ENCODE peak calls at places on chromosomes 13 and 19, in ten cellular contexts. One of them, this sample, is unnamed.

GRCh38 chr19:43618921-43619261 is 538 bp downstream of the ZNF428 start:
- DNase-seq in H54: no peak
- DNase-seq in stromal cell of bone marrow: no peak
- DNase-seq in activated CD4-positive, alpha-beta T cell treated with anti-CD3 and anti-CD28 coated beads, Interleukin-2, amount 50 U/mL, for 1 hour: peak
- DNase-seq in NCI-H1436 treated with DMSO at 0.1 percent for 48 hours: peak
- DNase-seq in HT1080: no peak
- DNase-seq in DMS53: no peak
- DNase-seq in ELF-1: no peak
- DNase-seq in SW480: peak
- DNase-seq in RWPE1: peak
- DNase-seq in this sample: peak

GRCh38 chr19:29858000-29858596 is 46.3 kb downstream of the CCNE1 start:
- DNase-seq in ELF-1: peak
- DNase-seq in stromal cell of bone marrow: no peak
- DNase-seq in HT1080: no peak
- DNase-seq in activated CD4-positive, alpha-beta T cell treated with anti-CD3 and anti-CD28 coated beads, Interleukin-2, amount 50 U/mL, for 1 hour: peak
- DNase-seq in RWPE1: no peak
- DNase-seq in SW480: peak
- DNase-seq in NCI-H1436 treated with DMSO at 0.1 percent for 48 hours: no peak
- DNase-seq in H54: no peak
- DNase-seq in DMS53: peak
- DNase-seq in this sample: no peak

GRCh38 chr19:20179946-20180345 is 12.9 kb downstream of the ZNF486 start:
- DNase-seq in activated CD4-positive, alpha-beta T cell treated with anti-CD3 and anti-CD28 coated beads, Interleukin-2, amount 50 U/mL, for 1 hour: no peak
- DNase-seq in NCI-H1436 treated with DMSO at 0.1 percent for 48 hours: no peak
- DNase-seq in stromal cell of bone marrow: no peak
- DNase-seq in DMS53: peak
- DNase-seq in H54: no peak
- DNase-seq in ELF-1: peak
- DNase-seq in HT1080: no peak
- DNase-seq in SW480: no peak
- DNase-seq in RWPE1: no peak
- DNase-seq in this sample: no peak

GRCh38 chr13:93262729-93263128 is 36.1 kb downstream of the GPC6 start:
- DNase-seq in NCI-H1436 treated with DMSO at 0.1 percent for 48 hours: no peak
- DNase-seq in SW480: no peak
- DNase-seq in stromal cell of bone marrow: peak
- DNase-seq in H54: peak
- DNase-seq in RWPE1: peak
- DNase-seq in activated CD4-positive, alpha-beta T cell treated with anti-CD3 and anti-CD28 coated beads, Interleukin-2, amount 50 U/mL, for 1 hour: no peak
- DNase-seq in DMS53: no peak
- DNase-seq in HT1080: peak
- DNase-seq in ELF-1: no peak
- DNase-seq in this sample: peak

GRCh38 chr13:40175639-40176038 is 490.8 kb downstream of the FOXO1 start:
- DNase-seq in RWPE1: no peak
- DNase-seq in ELF-1: no peak
- DNase-seq in DMS53: no peak
- DNase-seq in activated CD4-positive, alpha-beta T cell treated with anti-CD3 and anti-CD28 coated beads, Interleukin-2, amount 50 U/mL, for 1 hour: no peak
- DNase-seq in stromal cell of bone marrow: no peak
- DNase-seq in SW480: no peak
- DNase-seq in H54: no peak
- DNase-seq in NCI-H1436 treated with DMSO at 0.1 percent for 48 hours: no peak
- DNase-seq in HT1080: no peak
- DNase-seq in this sample: no peak

GRCh38 chr13:39600766-39601165 is 2.2 kb downstream of the LHFPL6 start:
- DNase-seq in SW480: no peak
- DNase-seq in stromal cell of bone marrow: no peak
- DNase-seq in RWPE1: no peak
- DNase-seq in NCI-H1436 treated with DMSO at 0.1 percent for 48 hours: no peak
- DNase-seq in HT1080: no peak
- DNase-seq in activated CD4-positive, alpha-beta T cell treated with anti-CD3 and anti-CD28 coated beads, Interleukin-2, amount 50 U/mL, for 1 hour: no peak
- DNase-seq in H54: no peak
- DNase-seq in DMS53: no peak
- DNase-seq in ELF-1: peak
- DNase-seq in this sample: no peak

GRCh38 chr13:93776936-93777335 is 550.3 kb downstream of the GPC6 start:
- DNase-seq in DMS53: no peak
- DNase-seq in SW480: no peak
- DNase-seq in activated CD4-positive, alpha-beta T cell treated with anti-CD3 and anti-CD28 coated beads, Interleukin-2, amount 50 U/mL, for 1 hour: no peak
- DNase-seq in ELF-1: no peak
- DNase-seq in NCI-H1436 treated with DMSO at 0.1 percent for 48 hours: no peak
- DNase-seq in H54: no peak
- DNase-seq in RWPE1: no peak
- DNase-seq in HT1080: peak
- DNase-seq in stromal cell of bone marrow: peak
- DNase-seq in this sample: no peak

GRCh38 chr19:33399745-33400681 is 26.5 kb downstream of the CEBPG start:
- DNase-seq in activated CD4-positive, alpha-beta T cell treated with anti-CD3 and anti-CD28 coated beads, Interleukin-2, amount 50 U/mL, for 1 hour: no peak
- DNase-seq in H54: no peak
- DNase-seq in DMS53: no peak
- DNase-seq in ELF-1: no peak
- DNase-seq in NCI-H1436 treated with DMSO at 0.1 percent for 48 hours: no peak
- DNase-seq in RWPE1: no peak
- DNase-seq in HT1080: no peak
- DNase-seq in stromal cell of bone marrow: no peak
- DNase-seq in SW480: no peak
- DNase-seq in this sample: no peak

GRCh38 chr19:49767380-49767779 is 579 bp downstream of the AP2A1 start:
- DNase-seq in H54: no peak
- DNase-seq in HT1080: no peak
- DNase-seq in ELF-1: no peak
- DNase-seq in activated CD4-positive, alpha-beta T cell treated with anti-CD3 and anti-CD28 coated beads, Interleukin-2, amount 50 U/mL, for 1 hour: no peak
- DNase-seq in NCI-H1436 treated with DMSO at 0.1 percent for 48 hours: no peak
- DNase-seq in RWPE1: peak
- DNase-seq in stromal cell of bone marrow: no peak
- DNase-seq in DMS53: peak
- DNase-seq in SW480: peak
- DNase-seq in this sample: peak

GRCh38 chr13:24052547-24052981 is 108.0 kb upstream of the SPATA13 start:
- DNase-seq in NCI-H1436 treated with DMSO at 0.1 percent for 48 hours: no peak
- DNase-seq in DMS53: peak
- DNase-seq in HT1080: no peak
- DNase-seq in H54: no peak
- DNase-seq in ELF-1: no peak
- DNase-seq in SW480: no peak
- DNase-seq in stromal cell of bone marrow: peak
- DNase-seq in activated CD4-positive, alpha-beta T cell treated with anti-CD3 and anti-CD28 coated beads, Interleukin-2, amount 50 U/mL, for 1 hour: no peak
- DNase-seq in RWPE1: no peak
- DNase-seq in this sample: no peak

GRCh38 chr19:1675633-1676350 is 23.4 kb upstream of the TCF3 start:
- DNase-seq in NCI-H1436 treated with DMSO at 0.1 percent for 48 hours: no peak
- DNase-seq in activated CD4-positive, alpha-beta T cell treated with anti-CD3 and anti-CD28 coated beads, Interleukin-2, amount 50 U/mL, for 1 hour: no peak
- DNase-seq in ELF-1: no peak
- DNase-seq in stromal cell of bone marrow: no peak
- DNase-seq in H54: no peak
- DNase-seq in SW480: no peak
- DNase-seq in RWPE1: no peak
- DNase-seq in DMS53: no peak
- DNase-seq in HT1080: no peak
- DNase-seq in this sample: no peak

GRCh38 chr13:44329909-44330545 is 43.6 kb upstream of the SERP2 start:
- DNase-seq in ELF-1: no peak
- DNase-seq in H54: no peak
- DNase-seq in activated CD4-positive, alpha-beta T cell treated with anti-CD3 and anti-CD28 coated beads, Interleukin-2, amount 50 U/mL, for 1 hour: no peak
- DNase-seq in HT1080: no peak
- DNase-seq in NCI-H1436 treated with DMSO at 0.1 percent for 48 hours: no peak
- DNase-seq in RWPE1: no peak
- DNase-seq in stromal cell of bone marrow: no peak
- DNase-seq in SW480: no peak
- DNase-seq in DMS53: no peak
- DNase-seq in this sample: no peak

GRCh38 chr13:58795715-58796114 is 1164.2 kb downstream of the PCDH17 start:
- DNase-seq in DMS53: no peak
- DNase-seq in ELF-1: no peak
- DNase-seq in stromal cell of bone marrow: no peak
- DNase-seq in SW480: no peak
- DNase-seq in H54: no peak
- DNase-seq in NCI-H1436 treated with DMSO at 0.1 percent for 48 hours: no peak
- DNase-seq in RWPE1: no peak
- DNase-seq in HT1080: no peak
- DNase-seq in activated CD4-positive, alpha-beta T cell treated with anti-CD3 and anti-CD28 coated beads, Interleukin-2, amount 50 U/mL, for 1 hour: no peak
- DNase-seq in this sample: no peak

This sample was measured in RPMI7951.